ENCODE peak calls at places on chromosomes 1 and 21, in eight cellular contexts. D, F, Z, K, O, W, S and C are unnamed samples.

GRCh38 chr1:151356668-151357067 is 9.6 kb upstream of the RFX5 start:
- DNase-seq in D (no peak), F (peak; percentile 27), Z (no peak), K (no peak), O (no peak), W (no peak), S (no peak), C (no peak)

GRCh38 chr1:60970081-60970509 is 112.3 kb upstream of the NFIA start:
- DNase-seq in D (peak; percentile 63), F (peak; percentile 61), Z (no peak), K (no peak), O (no peak), W (peak; percentile 71), S (no peak), C (no peak)

GRCh38 chr1:53376041-53376461 is 48.2 kb upstream of the LRP8 start:
- DNase-seq in D (no peak), F (no peak), Z (peak; percentile 80), K (no peak), O (peak; percentile 57), W (no peak), S (no peak), C (no peak)

GRCh38 chr1:100463809-100464424 is 74.0 kb upstream of the GPR88 start:
- DNase-seq in D (peak; percentile 81), F (peak; percentile 72), Z (no peak), K (peak; percentile 63), O (peak; percentile 66), W (peak; percentile 88), S (peak; percentile 57), C (no peak)

GRCh38 chr1:39360726-39361125 is 130.7 kb upstream of the BMP8A start:
- DNase-seq in D (peak; percentile 64), F (peak; percentile 13), Z (no peak), K (no peak), O (no peak), W (peak; percentile 73), S (no peak), C (no peak)

GRCh38 chr1:236795757-236796719 is 946 bp downstream of the MTR start:
- DNase-seq in D (peak; percentile 63), F (peak; percentile 60), Z (no peak), K (no peak), O (no peak), W (peak; percentile 72), S (no peak), C (no peak)

GRCh38 chr1:52164604-52165003 is 22.7 kb downstream of the ZFYVE9 start:
- DNase-seq in D (no peak), F (peak; percentile 16), Z (no peak), K (no peak), O (no peak), W (no peak), S (no peak), C (no peak)

GRCh38 chr1:201460783-201461182 is 8.2 kb downstream of the PHLDA3 start:
- DNase-seq in D (no peak), F (no peak), Z (no peak), K (no peak), O (no peak), W (no peak), S (no peak), C (no peak)

GRCh38 chr1:26820784-26821269 is 5.7 kb upstream of the ZDHHC18 start:
- DNase-seq in D (no peak), F (no peak), Z (no peak), K (no peak), O (no peak), W (no peak), S (no peak), C (no peak)

GRCh38 chr21:42304556-42305454 is 10.4 kb downstream of the TFF3 start:
- DNase-seq in D (no peak), F (no peak), Z (no peak), K (no peak), O (no peak), W (no peak), S (no peak), C (no peak)

GRCh38 chr21:46004168-46004861 is 22.7 kb downstream of the COL6A1 start:
- DNase-seq in D (no peak), F (no peak), Z (peak; percentile 76), K (peak; percentile 49), O (no peak), W (no peak), S (no peak), C (no peak)

GRCh38 chr21:42059141-42059540 is 12.0 kb upstream of the UMODL1 start:
- DNase-seq in D (no peak), F (no peak), Z (no peak), K (no peak), O (peak; percentile 63), W (no peak), S (no peak), C (no peak)

GRCh38 chr1:226904772-226905171 is 34.4 kb downstream of the PSEN2 start:
- DNase-seq in D (no peak), F (no peak), Z (no peak), K (no peak), O (no peak), W (no peak), S (no peak), C (no peak)

GRCh38 chr1:16115468-16116363 is 40.2 kb downstream of the EPHA2 start:
- DNase-seq in D (no peak), F (no peak), Z (no peak), K (peak; percentile 47), O (no peak), W (no peak), S (no peak), C (no peak)

GRCh38 chr1:160951443-160952128 is 3.0 kb downstream of the ITLN2 start:
- DNase-seq in D (peak; percentile 79), F (peak; percentile 62), Z (no peak), K (no peak), O (peak; percentile 78), W (peak; percentile 79), S (no peak), C (no peak)

GRCh38 chr1:102105931-102106550 is 109.3 kb upstream of the OLFM3 start:
- DNase-seq in D (no peak), F (no peak), Z (no peak), K (no peak), O (no peak), W (no peak), S (no peak), C (no peak)

GRCh38 chr1:224217655-224218615 is 34.9 kb downstream of the DEGS1 start:
- DNase-seq in D (no peak), F (no peak), Z (no peak), K (no peak), O (no peak), W (peak; percentile 21), S (no peak), C (no peak)

GRCh38 chr1:44698138-44698537 is 23.6 kb downstream of the ARMH1 start:
- DNase-seq in D (no peak), F (no peak), Z (no peak), K (no peak), O (no peak), W (no peak), S (no peak), C (no peak)

GRCh38 chr1:20058531-20058930 is 11.5 kb upstream of the PLA2G5 start:
- DNase-seq in D (peak; percentile 78), F (peak; percentile 53), Z (no peak), K (no peak), O (no peak), W (peak; percentile 52), S (no peak), C (no peak)

GRCh38 chr1:153617677-153618076 is 1.6 kb upstream of the S100A14 start:
- DNase-seq in D (no peak), F (peak; percentile 71), Z (peak; percentile 88), K (peak; percentile 90), O (no peak), W (no peak), S (peak; percentile 94), C (no peak)

GRCh38 chr1:59354754-59355337 is 58.0 kb downstream of the FGGY start:
- DNase-seq in D (no peak), F (no peak), Z (no peak), K (no peak), O (no peak), W (no peak), S (peak; percentile 44), C (no peak)

GRCh38 chr1:24984800-24985552 is 54.9 kb upstream of the RUNX3 start:
- DNase-seq in D (no peak), F (no peak), Z (no peak), K (peak; percentile 11), O (no peak), W (no peak), S (no peak), C (no peak)

GRCh38 chr1:244163131-244163530 is 112.0 kb downstream of the ZBTB18 start:
- DNase-seq in D (no peak), F (no peak), Z (no peak), K (no peak), O (no peak), W (peak; percentile 20), S (no peak), C (no peak)

GRCh38 chr1:172993640-172994039 is 57.1 kb downstream of the TNFSF18 start:
- DNase-seq in D (peak; percentile 25), F (peak; percentile 66), Z (no peak), K (no peak), O (no peak), W (peak; percentile 45), S (no peak), C (no peak)

GRCh38 chr1:230957580-230957989 is 21.1 kb downstream of the TTC13 start:
- DNase-seq in D (no peak), F (no peak), Z (no peak), K (no peak), O (no peak), W (no peak), S (no peak), C (no peak)

GRCh38 chr1:230958370-230958769 is 20.3 kb downstream of the TTC13 start:
- DNase-seq in D (no peak), F (no peak), Z (no peak), K (no peak), O (no peak), W (no peak), S (no peak), C (no peak)
- TF ChIP-seq CTCF in D (no peak), F (no peak), Z (no peak), K (no peak), O (no peak), W (no peak), S (no peak), C (no peak)

GRCh38 chr1:97196825-97197516 is 475.4 kb downstream of the PTBP2 start:
- DNase-seq in D (no peak), F (no peak), Z (no peak), K (no peak), O (no peak), W (no peak), S (no peak), C (no peak)

GRCh38 chr1:97190326-97190725 is 468.7 kb downstream of the PTBP2 start:
- DNase-seq in D (peak; percentile 56), F (peak; percentile 79), Z (no peak), K (no peak), O (no peak), W (peak; percentile 62), S (no peak), C (peak; percentile 66)

GRCh38 chr1:97192872-97193572 is 471.4 kb downstream of the PTBP2 start:
- DNase-seq in D (peak; percentile 93), F (peak; percentile 97), Z (no peak), K (no peak), O (no peak), W (peak; percentile 98), S (no peak), C (peak; percentile 98)
- TF ChIP-seq CTCF in D (peak; percentile 20), F (peak; percentile 21), Z (peak; percentile 23), K (no peak), O (no peak), W (peak; percentile 46), S (no peak), C (peak; percentile 40)

GRCh38 chr1:209554761-209555611 is 28.5 kb upstream of the CAMK1G start:
- DNase-seq in D (no peak), F (no peak), Z (no peak), K (no peak), O (no peak), W (no peak), S (no peak), C (no peak)
- TF ChIP-seq CTCF in D (no peak), F (no peak), Z (no peak), K (no peak), O (no peak), W (no peak), S (no peak), C (no peak)

GRCh38 chr1:81377406-81377805 is 423.3 kb upstream of the ADGRL2 start:
- DNase-seq in D (no peak), F (no peak), Z (no peak), K (no peak), O (no peak), W (no peak), S (no peak), C (no peak)
- TF ChIP-seq CTCF in D (no peak), F (no peak), Z (no peak), K (no peak), O (no peak), W (no peak), S (no peak), C (peak; percentile 10)